ENCODE peak calls at places on chromosome 20, in eight cellular contexts. C, P, A, F, Q, D, U and V are unnamed samples.

GRCh38 chr20:64146936-64147451 is 17.3 kb upstream of the MYT1 start:
- DNase-seq in C (no peak), P (no peak), A (no peak), F (no peak), Q (no peak), D (no peak), U (no peak), V (peak)

GRCh38 chr20:59628171-59628570 is 23.8 kb downstream of the PHACTR3 start:
- DNase-seq in C (no peak), P (no peak), A (no peak), F (peak), Q (no peak), D (no peak), U (no peak), V (no peak)

GRCh38 chr20:20289331-20289730 is 78.6 kb upstream of the INSM1 start:
- DNase-seq in C (no peak), P (no peak), A (no peak), F (no peak), Q (no peak), D (peak), U (peak), V (no peak)

GRCh38 chr20:61328906-61329558 is 77.0 kb downstream of the CDH4 start:
- DNase-seq in C (no peak), P (no peak), A (peak), F (peak), Q (no peak), D (no peak), U (no peak), V (peak)

GRCh38 chr20:53609501-53610445 is 16.1 kb upstream of the ZNF217 start:
- DNase-seq in C (peak), P (no peak), A (peak), F (no peak), Q (peak), D (peak), U (peak), V (peak)

GRCh38 chr20:11271920-11272594 is 598.3 kb upstream of the JAG1 start:
- DNase-seq in C (no peak), P (no peak), A (no peak), F (no peak), Q (no peak), D (no peak), U (no peak), V (no peak)

GRCh38 chr20:57283867-57284266 is 17.4 kb upstream of the BMP7 start:
- DNase-seq in C (no peak), P (no peak), A (no peak), F (no peak), Q (no peak), D (no peak), U (no peak), V (no peak)

GRCh38 chr20:46872315-46873211 is 22.1 kb upstream of the EYA2 start:
- DNase-seq in C (no peak), P (no peak), A (no peak), F (peak), Q (no peak), D (peak), U (peak), V (no peak)

GRCh38 chr20:60808003-60808402 is 444.1 kb upstream of the CDH4 start:
- DNase-seq in C (no peak), P (no peak), A (no peak), F (no peak), Q (no peak), D (no peak), U (no peak), V (no peak)

GRCh38 chr20:24965065-24965919 is 16.2 kb downstream of the CST7 start:
- DNase-seq in C (no peak), P (no peak), A (no peak), F (no peak), Q (no peak), D (no peak), U (no peak), V (no peak)

GRCh38 chr20:44264287-44264686 is 17.2 kb downstream of the GDAP1L1 start:
- DNase-seq in C (no peak), P (no peak), A (peak), F (no peak), Q (no peak), D (peak), U (no peak), V (no peak)

GRCh38 chr20:25987073-25987927 is 290.6 kb upstream of the ZNF337 start:
- DNase-seq in C (peak), P (peak), A (peak), F (peak), Q (peak), D (no peak), U (peak), V (peak)

GRCh38 chr20:23226612-23227265 is 123.9 kb upstream of the NXT1 start:
- DNase-seq in C (no peak), P (no peak), A (no peak), F (no peak), Q (no peak), D (no peak), U (no peak), V (no peak)

GRCh38 chr20:23270427-23270911 is 80.1 kb upstream of the NXT1 start:
- DNase-seq in C (no peak), P (no peak), A (peak), F (no peak), Q (no peak), D (peak), U (peak), V (no peak)

GRCh38 chr20:46434597-46434996 is 28.2 kb upstream of the ELMO2 start:
- DNase-seq in C (no peak), P (no peak), A (no peak), F (no peak), Q (no peak), D (no peak), U (no peak), V (no peak)

GRCh38 chr20:31595654-31596411 is 9.3 kb upstream of the ID1 start:
- DNase-seq in C (no peak), P (peak), A (peak), F (no peak), Q (no peak), D (peak), U (peak), V (peak)

GRCh38 chr20:23043376-23043775 is 6.1 kb downstream of the THBD start:
- DNase-seq in C (no peak), P (no peak), A (no peak), F (no peak), Q (no peak), D (no peak), U (no peak), V (no peak)

GRCh38 chr20:25372584-25373336 is 17.9 kb downstream of the ABHD12 start:
- DNase-seq in C (no peak), P (no peak), A (peak), F (no peak), Q (no peak), D (peak), U (peak), V (no peak)

GRCh38 chr20:38094373-38094775 is 60.8 kb downstream of the RPRD1B start:
- DNase-seq in C (no peak), P (peak), A (no peak), F (no peak), Q (no peak), D (peak), U (peak), V (peak)

GRCh38 chr20:21517566-21518277 is 3.9 kb upstream of the NKX2-2 start:
- DNase-seq in C (no peak), P (no peak), A (no peak), F (no peak), Q (no peak), D (no peak), U (no peak), V (no peak)

GRCh38 chr20:34544109-34544793 is 14.3 kb upstream of the MAP1LC3A start:
- DNase-seq in C (no peak), P (no peak), A (no peak), F (no peak), Q (no peak), D (no peak), U (no peak), V (no peak)

GRCh38 chr20:19621072-19621471 is 137.0 kb upstream of the RIN2 start:
- DNase-seq in C (no peak), P (no peak), A (no peak), F (no peak), Q (no peak), D (peak), U (peak), V (no peak)

GRCh38 chr20:32037929-32038328 is 14.1 kb upstream of the HCK start:
- DNase-seq in C (no peak), P (no peak), A (no peak), F (no peak), Q (no peak), D (peak), U (peak), V (no peak)

GRCh38 chr20:46311719-46312074 is 3.4 kb upstream of the CDH22 start:
- DNase-seq in C (no peak), P (no peak), A (no peak), F (no peak), Q (no peak), D (no peak), U (no peak), V (no peak)

GRCh38 chr20:32227744-32228688 is 20.3 kb downstream of the POFUT1 start:
- DNase-seq in C (no peak), P (peak), A (no peak), F (no peak), Q (no peak), D (no peak), U (no peak), V (no peak)

GRCh38 chr20:21353236-21353635 is 44.1 kb downstream of the NKX2-4 start:
- DNase-seq in C (no peak), P (no peak), A (peak), F (no peak), Q (no peak), D (peak), U (peak), V (no peak)

GRCh38 chr20:43548273-43548880 is 10.4 kb upstream of the SGK2 start:
- DNase-seq in C (no peak), P (no peak), A (no peak), F (no peak), Q (no peak), D (no peak), U (no peak), V (no peak)

GRCh38 chr20:49324306-49324705 is 46.4 kb upstream of the ZNFX1 start:
- DNase-seq in C (no peak), P (no peak), A (no peak), F (no peak), Q (no peak), D (no peak), U (no peak), V (no peak)

GRCh38 chr20:13260620-13261279 is 39.7 kb downstream of the ISM1 start:
- DNase-seq in C (no peak), P (no peak), A (no peak), F (no peak), Q (no peak), D (no peak), U (no peak), V (no peak)

GRCh38 chr20:61439251-61439650 is 187.2 kb downstream of the CDH4 start:
- DNase-seq in C (no peak), P (no peak), A (no peak), F (no peak), Q (no peak), D (no peak), U (peak), V (no peak)

GRCh38 chr20:38392356-38392755 is 42.8 kb downstream of the SNHG17 start:
- DNase-seq in C (no peak), P (no peak), A (no peak), F (no peak), Q (no peak), D (peak), U (no peak), V (no peak)

GRCh38 chr20:1491281-1491840 is at the start of gene SIRPB2:
- DNase-seq in C (no peak), P (peak), A (no peak), F (peak), Q (no peak), D (no peak), U (no peak), V (peak)

GRCh38 chr20:20956586-20956985 is 149.6 kb downstream of the LINC00237 start:
- DNase-seq in C (no peak), P (no peak), A (no peak), F (peak), Q (no peak), D (no peak), U (no peak), V (no peak)

GRCh38 chr20:14481863-14482262 is 144.5 kb upstream of the FLRT3 start:
- DNase-seq in C (no peak), P (no peak), A (no peak), F (no peak), Q (no peak), D (peak), U (peak), V (no peak)

GRCh38 chr20:59560588-59561227 is 43.6 kb upstream of the PHACTR3 start:
- DNase-seq in C (peak), P (no peak), A (peak), F (no peak), Q (no peak), D (peak), U (peak), V (no peak)

GRCh38 chr20:56860413-56860812 is 231.3 kb downstream of the TFAP2C start:
- DNase-seq in C (no peak), P (no peak), A (no peak), F (no peak), Q (no peak), D (no peak), U (no peak), V (no peak)

GRCh38 chr20:38221041-38221589 is 39.4 kb downstream of the KIAA1755 start:
- DNase-seq in C (peak), P (peak), A (peak), F (no peak), Q (peak), D (peak), U (peak), V (peak)